ENCODE peak calls at places on chromosomes 16 and 17, in nine cellular contexts. One of them, this sample, is unnamed.

GRCh38 chr16:84396537-84397008 is 28.2 kb downstream of the ATP2C2 start:
- DNase-seq in stimulated activated CD8-positive, alpha-beta memory T cell treated with anti-CD3 and anti-CD28 coated beads, Interleukin-4, amount 100 ng/mL, for 24 hours: no peak
- DNase-seq in IMR-90: peak; percentile 5
- DNase-seq in activated CD4-positive, alpha-beta memory T cell treated with anti-CD3 and anti-CD28 coated beads, Interleukin-2, amount 10 ng/mL, durations not matched to agents 7 days and 5 days: no peak
- DNase-seq in T follicular helper cell: no peak
- DNase-seq in GM12865: no peak
- DNase-seq in ascending aorta: no peak
- DNase-seq in LoVo: peak; percentile 43
- DNase-seq in T-cell: no peak
- DNase-seq in this sample: peak; percentile 52

GRCh38 chr17:34009946-34010345 is 245.1 kb upstream of the CCL2 start:
- DNase-seq in ascending aorta: no peak
- DNase-seq in IMR-90: no peak
- DNase-seq in GM12865: no peak
- DNase-seq in T-cell: no peak
- DNase-seq in LoVo: no peak
- DNase-seq in stimulated activated CD8-positive, alpha-beta memory T cell treated with anti-CD3 and anti-CD28 coated beads, Interleukin-4, amount 100 ng/mL, for 24 hours: no peak
- DNase-seq in T follicular helper cell: no peak
- DNase-seq in activated CD4-positive, alpha-beta memory T cell treated with anti-CD3 and anti-CD28 coated beads, Interleukin-2, amount 10 ng/mL, durations not matched to agents 7 days and 5 days: no peak
- DNase-seq in this sample: no peak

GRCh38 chr17:74408830-74409229 is 23.1 kb upstream of the GPRC5C start:
- DNase-seq in stimulated activated CD8-positive, alpha-beta memory T cell treated with anti-CD3 and anti-CD28 coated beads, Interleukin-4, amount 100 ng/mL, for 24 hours: no peak
- DNase-seq in GM12865: no peak
- DNase-seq in LoVo: no peak
- DNase-seq in ascending aorta: no peak
- DNase-seq in activated CD4-positive, alpha-beta memory T cell treated with anti-CD3 and anti-CD28 coated beads, Interleukin-2, amount 10 ng/mL, durations not matched to agents 7 days and 5 days: no peak
- DNase-seq in T-cell: no peak
- DNase-seq in T follicular helper cell: no peak
- DNase-seq in IMR-90: no peak
- DNase-seq in this sample: no peak

GRCh38 chr16:80666378-80667257 is 125.8 kb downstream of the DYNLRB2 start:
- DNase-seq in T-cell: no peak
- DNase-seq in GM12865: no peak
- DNase-seq in LoVo: no peak
- DNase-seq in IMR-90: no peak
- DNase-seq in stimulated activated CD8-positive, alpha-beta memory T cell treated with anti-CD3 and anti-CD28 coated beads, Interleukin-4, amount 100 ng/mL, for 24 hours: no peak
- DNase-seq in T follicular helper cell: no peak
- DNase-seq in activated CD4-positive, alpha-beta memory T cell treated with anti-CD3 and anti-CD28 coated beads, Interleukin-2, amount 10 ng/mL, durations not matched to agents 7 days and 5 days: no peak
- DNase-seq in ascending aorta: no peak
- DNase-seq in this sample: no peak

GRCh38 chr17:60269417-60269816 is 119.6 kb downstream of the CA4 start:
- DNase-seq in GM12865: no peak
- DNase-seq in ascending aorta: no peak
- DNase-seq in LoVo: no peak
- DNase-seq in activated CD4-positive, alpha-beta memory T cell treated with anti-CD3 and anti-CD28 coated beads, Interleukin-2, amount 10 ng/mL, durations not matched to agents 7 days and 5 days: no peak
- DNase-seq in stimulated activated CD8-positive, alpha-beta memory T cell treated with anti-CD3 and anti-CD28 coated beads, Interleukin-4, amount 100 ng/mL, for 24 hours: no peak
- DNase-seq in T follicular helper cell: no peak
- DNase-seq in T-cell: no peak
- DNase-seq in IMR-90: no peak
- DNase-seq in this sample: no peak

GRCh38 chr16:88303890-88304819 is 78.6 kb upstream of the ZNF469 start:
- DNase-seq in GM12865: no peak
- DNase-seq in stimulated activated CD8-positive, alpha-beta memory T cell treated with anti-CD3 and anti-CD28 coated beads, Interleukin-4, amount 100 ng/mL, for 24 hours: no peak
- DNase-seq in IMR-90: peak; percentile 98
- DNase-seq in LoVo: no peak
- DNase-seq in activated CD4-positive, alpha-beta memory T cell treated with anti-CD3 and anti-CD28 coated beads, Interleukin-2, amount 10 ng/mL, durations not matched to agents 7 days and 5 days: no peak
- DNase-seq in T follicular helper cell: no peak
- DNase-seq in T-cell: no peak
- DNase-seq in ascending aorta: no peak
- DNase-seq in this sample: no peak

GRCh38 chr17:48647103-48647963 is 21.2 kb upstream of the HOXB9 start:
- DNase-seq in IMR-90: no peak
- DNase-seq in GM12865: peak; percentile 34
- DNase-seq in T follicular helper cell: no peak
- DNase-seq in LoVo: peak; percentile 40
- DNase-seq in ascending aorta: no peak
- DNase-seq in stimulated activated CD8-positive, alpha-beta memory T cell treated with anti-CD3 and anti-CD28 coated beads, Interleukin-4, amount 100 ng/mL, for 24 hours: no peak
- DNase-seq in activated CD4-positive, alpha-beta memory T cell treated with anti-CD3 and anti-CD28 coated beads, Interleukin-2, amount 10 ng/mL, durations not matched to agents 7 days and 5 days: no peak
- DNase-seq in T-cell: no peak
- DNase-seq in this sample: no peak

GRCh38 chr17:66487933-66488572 is 185.6 kb downstream of the PRKCA start:
- DNase-seq in IMR-90: no peak
- DNase-seq in T-cell: no peak
- DNase-seq in LoVo: no peak
- DNase-seq in T follicular helper cell: no peak
- DNase-seq in activated CD4-positive, alpha-beta memory T cell treated with anti-CD3 and anti-CD28 coated beads, Interleukin-2, amount 10 ng/mL, durations not matched to agents 7 days and 5 days: no peak
- DNase-seq in stimulated activated CD8-positive, alpha-beta memory T cell treated with anti-CD3 and anti-CD28 coated beads, Interleukin-4, amount 100 ng/mL, for 24 hours: no peak
- DNase-seq in GM12865: no peak
- DNase-seq in ascending aorta: no peak
- DNase-seq in this sample: no peak

GRCh38 chr17:75854111-75854748 is 905 bp downstream of the WBP2 start:
- DNase-seq in activated CD4-positive, alpha-beta memory T cell treated with anti-CD3 and anti-CD28 coated beads, Interleukin-2, amount 10 ng/mL, durations not matched to agents 7 days and 5 days: no peak
- DNase-seq in T-cell: no peak
- DNase-seq in IMR-90: peak; percentile 57
- DNase-seq in stimulated activated CD8-positive, alpha-beta memory T cell treated with anti-CD3 and anti-CD28 coated beads, Interleukin-4, amount 100 ng/mL, for 24 hours: no peak
- DNase-seq in ascending aorta: no peak
- DNase-seq in GM12865: no peak
- DNase-seq in LoVo: peak; percentile 47
- DNase-seq in T follicular helper cell: no peak
- DNase-seq in this sample: no peak

GRCh38 chr16:74760007-74760767 is 14.4 kb downstream of the FA2H start:
- DNase-seq in ascending aorta: no peak
- DNase-seq in stimulated activated CD8-positive, alpha-beta memory T cell treated with anti-CD3 and anti-CD28 coated beads, Interleukin-4, amount 100 ng/mL, for 24 hours: no peak
- DNase-seq in GM12865: peak; percentile 76
- DNase-seq in T follicular helper cell: no peak
- DNase-seq in LoVo: no peak
- DNase-seq in IMR-90: peak; percentile 90
- DNase-seq in activated CD4-positive, alpha-beta memory T cell treated with anti-CD3 and anti-CD28 coated beads, Interleukin-2, amount 10 ng/mL, durations not matched to agents 7 days and 5 days: no peak
- DNase-seq in T-cell: no peak
- DNase-seq in this sample: no peak

GRCh38 chr17:78314683-78315354 is 45.1 kb downstream of the SOCS3 start:
- DNase-seq in LoVo: no peak
- DNase-seq in GM12865: no peak
- DNase-seq in activated CD4-positive, alpha-beta memory T cell treated with anti-CD3 and anti-CD28 coated beads, Interleukin-2, amount 10 ng/mL, durations not matched to agents 7 days and 5 days: no peak
- DNase-seq in stimulated activated CD8-positive, alpha-beta memory T cell treated with anti-CD3 and anti-CD28 coated beads, Interleukin-4, amount 100 ng/mL, for 24 hours: no peak
- DNase-seq in T-cell: no peak
- DNase-seq in T follicular helper cell: no peak
- DNase-seq in IMR-90: no peak
- DNase-seq in ascending aorta: no peak
- DNase-seq in this sample: no peak

GRCh38 chr17:79137791-79138190 is 63.2 kb downstream of the ENGASE start:
- DNase-seq in stimulated activated CD8-positive, alpha-beta memory T cell treated with anti-CD3 and anti-CD28 coated beads, Interleukin-4, amount 100 ng/mL, for 24 hours: no peak
- DNase-seq in LoVo: no peak
- DNase-seq in activated CD4-positive, alpha-beta memory T cell treated with anti-CD3 and anti-CD28 coated beads, Interleukin-2, amount 10 ng/mL, durations not matched to agents 7 days and 5 days: no peak
- DNase-seq in T follicular helper cell: no peak
- DNase-seq in IMR-90: no peak
- DNase-seq in T-cell: no peak
- DNase-seq in ascending aorta: no peak
- DNase-seq in GM12865: no peak
- DNase-seq in this sample: no peak

GRCh38 chr17:42291136-42291535 is 2.8 kb downstream of the STAT5A start:
- DNase-seq in activated CD4-positive, alpha-beta memory T cell treated with anti-CD3 and anti-CD28 coated beads, Interleukin-2, amount 10 ng/mL, durations not matched to agents 7 days and 5 days: no peak
- DNase-seq in T follicular helper cell: no peak
- DNase-seq in ascending aorta: no peak
- DNase-seq in LoVo: no peak
- DNase-seq in stimulated activated CD8-positive, alpha-beta memory T cell treated with anti-CD3 and anti-CD28 coated beads, Interleukin-4, amount 100 ng/mL, for 24 hours: no peak
- DNase-seq in T-cell: no peak
- DNase-seq in GM12865: no peak
- DNase-seq in IMR-90: no peak
- DNase-seq in this sample: no peak

GRCh38 chr17:61828694-61829093 is 34.6 kb downstream of the BRIP1 start:
- DNase-seq in GM12865: no peak
- DNase-seq in stimulated activated CD8-positive, alpha-beta memory T cell treated with anti-CD3 and anti-CD28 coated beads, Interleukin-4, amount 100 ng/mL, for 24 hours: no peak
- DNase-seq in IMR-90: no peak
- DNase-seq in LoVo: no peak
- DNase-seq in ascending aorta: no peak
- DNase-seq in activated CD4-positive, alpha-beta memory T cell treated with anti-CD3 and anti-CD28 coated beads, Interleukin-2, amount 10 ng/mL, durations not matched to agents 7 days and 5 days: no peak
- DNase-seq in T-cell: no peak
- DNase-seq in T follicular helper cell: no peak
- DNase-seq in this sample: no peak

GRCh38 chr17:2435181-2435741 is 34.4 kb upstream of the MNT start:
- DNase-seq in ascending aorta: no peak
- DNase-seq in activated CD4-positive, alpha-beta memory T cell treated with anti-CD3 and anti-CD28 coated beads, Interleukin-2, amount 10 ng/mL, durations not matched to agents 7 days and 5 days: no peak
- DNase-seq in stimulated activated CD8-positive, alpha-beta memory T cell treated with anti-CD3 and anti-CD28 coated beads, Interleukin-4, amount 100 ng/mL, for 24 hours: no peak
- DNase-seq in IMR-90: peak; percentile 31
- DNase-seq in T follicular helper cell: no peak
- DNase-seq in LoVo: no peak
- DNase-seq in GM12865: no peak
- DNase-seq in T-cell: no peak
- DNase-seq in this sample: peak; percentile 29

GRCh38 chr16:57801098-57801855 is 1.0 kb downstream of the KIFC3 start:
- DNase-seq in ascending aorta: no peak
- DNase-seq in activated CD4-positive, alpha-beta memory T cell treated with anti-CD3 and anti-CD28 coated beads, Interleukin-2, amount 10 ng/mL, durations not matched to agents 7 days and 5 days: no peak
- DNase-seq in GM12865: no peak
- DNase-seq in T follicular helper cell: no peak
- DNase-seq in IMR-90: peak; percentile 75
- DNase-seq in LoVo: peak; percentile 46
- DNase-seq in stimulated activated CD8-positive, alpha-beta memory T cell treated with anti-CD3 and anti-CD28 coated beads, Interleukin-4, amount 100 ng/mL, for 24 hours: no peak
- DNase-seq in T-cell: no peak
- DNase-seq in this sample: no peak

GRCh38 chr16:56203052-56203451 is 11.8 kb downstream of the GNAO1 start:
- DNase-seq in ascending aorta: no peak
- DNase-seq in stimulated activated CD8-positive, alpha-beta memory T cell treated with anti-CD3 and anti-CD28 coated beads, Interleukin-4, amount 100 ng/mL, for 24 hours: peak; percentile 19
- DNase-seq in GM12865: peak; percentile 56
- DNase-seq in activated CD4-positive, alpha-beta memory T cell treated with anti-CD3 and anti-CD28 coated beads, Interleukin-2, amount 10 ng/mL, durations not matched to agents 7 days and 5 days: peak; percentile 65
- DNase-seq in IMR-90: peak; percentile 6
- DNase-seq in T follicular helper cell: peak; percentile 42
- DNase-seq in LoVo: no peak
- DNase-seq in T-cell: peak; percentile 18
- DNase-seq in this sample: peak; percentile 93

GRCh38 chr17:79545251-79546005 is 65.4 kb downstream of the RBFOX3 start:
- DNase-seq in T-cell: no peak
- DNase-seq in stimulated activated CD8-positive, alpha-beta memory T cell treated with anti-CD3 and anti-CD28 coated beads, Interleukin-4, amount 100 ng/mL, for 24 hours: no peak
- DNase-seq in T follicular helper cell: no peak
- DNase-seq in GM12865: no peak
- DNase-seq in activated CD4-positive, alpha-beta memory T cell treated with anti-CD3 and anti-CD28 coated beads, Interleukin-2, amount 10 ng/mL, durations not matched to agents 7 days and 5 days: no peak
- DNase-seq in IMR-90: no peak
- DNase-seq in ascending aorta: no peak
- DNase-seq in LoVo: no peak
- DNase-seq in this sample: no peak

GRCh38 chr17:40095944-40096791 is 4.2 kb downstream of the NR1D1 start:
- DNase-seq in T-cell: peak; percentile 81
- DNase-seq in activated CD4-positive, alpha-beta memory T cell treated with anti-CD3 and anti-CD28 coated beads, Interleukin-2, amount 10 ng/mL, durations not matched to agents 7 days and 5 days: peak; percentile 91
- DNase-seq in LoVo: no peak
- DNase-seq in ascending aorta: no peak
- DNase-seq in GM12865: peak; percentile 98
- DNase-seq in IMR-90: peak; percentile 19
- DNase-seq in stimulated activated CD8-positive, alpha-beta memory T cell treated with anti-CD3 and anti-CD28 coated beads, Interleukin-4, amount 100 ng/mL, for 24 hours: peak; percentile 66
- DNase-seq in T follicular helper cell: peak; percentile 70
- DNase-seq in this sample: peak; percentile 89

GRCh38 chr16:27566417-27566816 is 16.5 kb downstream of the KATNIP start:
- DNase-seq in T follicular helper cell: no peak
- DNase-seq in ascending aorta: no peak
- DNase-seq in IMR-90: no peak
- DNase-seq in activated CD4-positive, alpha-beta memory T cell treated with anti-CD3 and anti-CD28 coated beads, Interleukin-2, amount 10 ng/mL, durations not matched to agents 7 days and 5 days: no peak
- DNase-seq in GM12865: no peak
- DNase-seq in stimulated activated CD8-positive, alpha-beta memory T cell treated with anti-CD3 and anti-CD28 coated beads, Interleukin-4, amount 100 ng/mL, for 24 hours: no peak
- DNase-seq in T-cell: no peak
- DNase-seq in LoVo: no peak
- DNase-seq in this sample: peak; percentile 50

GRCh38 chr17:28982191-28982793 is 23.5 kb downstream of the SEZ6 start:
- DNase-seq in ascending aorta: no peak
- DNase-seq in LoVo: no peak
- DNase-seq in T follicular helper cell: peak; percentile 30
- DNase-seq in T-cell: peak; percentile 48
- DNase-seq in stimulated activated CD8-positive, alpha-beta memory T cell treated with anti-CD3 and anti-CD28 coated beads, Interleukin-4, amount 100 ng/mL, for 24 hours: peak; percentile 22
- DNase-seq in GM12865: peak; percentile 89
- DNase-seq in activated CD4-positive, alpha-beta memory T cell treated with anti-CD3 and anti-CD28 coated beads, Interleukin-2, amount 10 ng/mL, durations not matched to agents 7 days and 5 days: peak; percentile 67
- DNase-seq in IMR-90: peak; percentile 24
- DNase-seq in this sample: peak; percentile 95

GRCh38 chr17:35841505-35841904 is 27.2 kb downstream of the HEATR9 start:
- DNase-seq in GM12865: no peak
- DNase-seq in IMR-90: peak; percentile 27
- DNase-seq in T-cell: no peak
- DNase-seq in LoVo: no peak
- DNase-seq in ascending aorta: no peak
- DNase-seq in activated CD4-positive, alpha-beta memory T cell treated with anti-CD3 and anti-CD28 coated beads, Interleukin-2, amount 10 ng/mL, durations not matched to agents 7 days and 5 days: no peak
- DNase-seq in T follicular helper cell: no peak
- DNase-seq in stimulated activated CD8-positive, alpha-beta memory T cell treated with anti-CD3 and anti-CD28 coated beads, Interleukin-4, amount 100 ng/mL, for 24 hours: no peak
- DNase-seq in this sample: no peak

GRCh38 chr17:49987290-49987585 is 7.8 kb downstream of the DLX3 start:
- DNase-seq in GM12865: no peak
- DNase-seq in stimulated activated CD8-positive, alpha-beta memory T cell treated with anti-CD3 and anti-CD28 coated beads, Interleukin-4, amount 100 ng/mL, for 24 hours: no peak
- DNase-seq in T follicular helper cell: no peak
- DNase-seq in activated CD4-positive, alpha-beta memory T cell treated with anti-CD3 and anti-CD28 coated beads, Interleukin-2, amount 10 ng/mL, durations not matched to agents 7 days and 5 days: no peak
- DNase-seq in T-cell: no peak
- DNase-seq in ascending aorta: no peak
- DNase-seq in LoVo: no peak
- DNase-seq in IMR-90: no peak
- DNase-seq in this sample: no peak

GRCh38 chr17:7356072-7356549 is 1.2 kb downstream of the TMEM95 start:
- DNase-seq in T follicular helper cell: peak; percentile 75
- DNase-seq in IMR-90: peak; percentile 53
- DNase-seq in ascending aorta: peak; percentile 43
- DNase-seq in T-cell: peak; percentile 82
- DNase-seq in activated CD4-positive, alpha-beta memory T cell treated with anti-CD3 and anti-CD28 coated beads, Interleukin-2, amount 10 ng/mL, durations not matched to agents 7 days and 5 days: peak; percentile 91
- DNase-seq in stimulated activated CD8-positive, alpha-beta memory T cell treated with anti-CD3 and anti-CD28 coated beads, Interleukin-4, amount 100 ng/mL, for 24 hours: peak; percentile 73
- DNase-seq in GM12865: peak; percentile 91
- DNase-seq in LoVo: peak; percentile 77
- DNase-seq in this sample: peak; percentile 69

GRCh38 chr17:75830168-75831031 is 13.8 kb downstream of the UNC13D start:
- DNase-seq in stimulated activated CD8-positive, alpha-beta memory T cell treated with anti-CD3 and anti-CD28 coated beads, Interleukin-4, amount 100 ng/mL, for 24 hours: no peak
- DNase-seq in activated CD4-positive, alpha-beta memory T cell treated with anti-CD3 and anti-CD28 coated beads, Interleukin-2, amount 10 ng/mL, durations not matched to agents 7 days and 5 days: peak; percentile 32
- DNase-seq in ascending aorta: no peak
- DNase-seq in IMR-90: no peak
- DNase-seq in T-cell: peak; percentile 31
- DNase-seq in LoVo: no peak
- DNase-seq in GM12865: no peak
- DNase-seq in T follicular helper cell: no peak
- DNase-seq in this sample: no peak

GRCh38 chr16:47136101-47136820 is 7.5 kb downstream of the NETO2 start:
- DNase-seq in stimulated activated CD8-positive, alpha-beta memory T cell treated with anti-CD3 and anti-CD28 coated beads, Interleukin-4, amount 100 ng/mL, for 24 hours: no peak
- DNase-seq in IMR-90: peak; percentile 45
- DNase-seq in ascending aorta: no peak
- DNase-seq in activated CD4-positive, alpha-beta memory T cell treated with anti-CD3 and anti-CD28 coated beads, Interleukin-2, amount 10 ng/mL, durations not matched to agents 7 days and 5 days: peak; percentile 47
- DNase-seq in LoVo: peak; percentile 41
- DNase-seq in T follicular helper cell: no peak
- DNase-seq in GM12865: peak; percentile 36
- DNase-seq in T-cell: no peak
- DNase-seq in this sample: no peak

GRCh38 chr17:49325980-49326379 is 36.1 kb downstream of the ZNF652 start:
- DNase-seq in IMR-90: no peak
- DNase-seq in ascending aorta: no peak
- DNase-seq in T follicular helper cell: no peak
- DNase-seq in stimulated activated CD8-positive, alpha-beta memory T cell treated with anti-CD3 and anti-CD28 coated beads, Interleukin-4, amount 100 ng/mL, for 24 hours: no peak
- DNase-seq in GM12865: no peak
- DNase-seq in T-cell: no peak
- DNase-seq in activated CD4-positive, alpha-beta memory T cell treated with anti-CD3 and anti-CD28 coated beads, Interleukin-2, amount 10 ng/mL, durations not matched to agents 7 days and 5 days: no peak
- DNase-seq in LoVo: no peak
- DNase-seq in this sample: no peak

This sample was measured in MV-4-11.